ENCODE peak calls at places on chromosome 1, in seven cellular contexts. N, V, W, D, G, A and Q are unnamed samples.

GRCh38 chr1:88683516-88683847 is 591 bp upstream of the PKN2 start:
- DNase-seq in D (peak; percentile 54), G (peak; percentile 31), W (no peak), V (no peak), N (no peak), A (no peak), Q (peak; percentile 32)

GRCh38 chr1:201748331-201748730 is 80.6 kb upstream of the IPO9 start:
- DNase-seq in N (peak; percentile 87), A (peak; percentile 95), D (no peak), G (peak; percentile 97), W (peak; percentile 92), V (peak; percentile 38), Q (peak; percentile 94)

GRCh38 chr1:47478090-47478489 is 40.2 kb downstream of the FOXD2 start:
- DNase-seq in G (no peak), D (peak; percentile 66), W (no peak), N (no peak), V (no peak), A (no peak), Q (peak; percentile 6)

GRCh38 chr1:204975568-204976235 is 67.3 kb upstream of the CNTN2 start:
- DNase-seq in A (no peak), V (no peak), G (peak; percentile 32), W (peak; percentile 58), D (peak; percentile 57), N (peak; percentile 61), Q (peak; percentile 32)

GRCh38 chr1:209132736-209133467 is 450.6 kb upstream of the CAMK1G start:
- DNase-seq in A (no peak), D (no peak), G (no peak), W (no peak), V (no peak), N (no peak), Q (no peak)

GRCh38 chr1:15939181-15940109 is 36.5 kb downstream of the ZBTB17 start:
- DNase-seq in D (no peak), N (no peak), A (no peak), G (peak; percentile 63), V (no peak), W (no peak), Q (peak; percentile 36)

GRCh38 chr1:183077107-183077506 is 53.9 kb downstream of the LAMC1 start:
- DNase-seq in W (peak; percentile 31), V (no peak), N (no peak), G (no peak), A (no peak), D (no peak), Q (no peak)

GRCh38 chr1:194039578-194039977 is 853.2 kb upstream of the B3GALT2 start:
- DNase-seq in V (no peak), G (no peak), N (no peak), A (no peak), W (no peak), D (no peak), Q (no peak)

GRCh38 chr1:32063261-32063681 is 9.5 kb upstream of the TMEM39B start:
- DNase-seq in G (peak; percentile 76), N (peak; percentile 81), A (no peak), W (peak; percentile 78), V (no peak), D (no peak), Q (peak; percentile 74)

GRCh38 chr1:169072945-169073725 is 33.4 kb upstream of the ATP1B1 start:
- DNase-seq in W (no peak), V (no peak), G (no peak), D (no peak), N (no peak), A (no peak), Q (no peak)

GRCh38 chr1:116911166-116911553 is 1.4 kb downstream of the PTGFRN start:
- DNase-seq in A (no peak), N (no peak), W (no peak), D (no peak), V (no peak), G (no peak), Q (no peak)
- H3K4me3 ChIP-seq in A (peak overlapping the region; percentile 67), N (peak overlapping the region; percentile 69), W (peak overlapping the region; percentile 76), D (peak overlapping the region; percentile 65), V (peak overlapping the region; percentile 87), G (no peak overlapping the region), Q (peak overlapping the region; percentile 64)

GRCh38 chr1:155297431-155297830 is 3.8 kb downstream of the PKLR start:
- DNase-seq in N (no peak), A (no peak), W (no peak), D (no peak), V (no peak), G (no peak), Q (no peak)
- TF ChIP-seq CTCF in N (no peak), A (no peak), W (no peak), D (no peak), V (no peak), G (no peak), Q (no peak)

GRCh38 chr1:156839426-156840109 is 19.3 kb downstream of the INSRR start:
- DNase-seq in A (no peak), W (no peak), N (no peak), D (no peak), V (no peak), G (no peak), Q (no peak)

GRCh38 chr1:156840186-156840585 is 18.7 kb downstream of the INSRR start:
- DNase-seq in W (no peak), N (no peak), G (no peak), V (no peak), A (no peak), D (no peak), Q (no peak)

GRCh38 chr1:156836892-156837291 is 20.2 kb upstream of the SH2D2A start:
- DNase-seq in N (no peak), V (no peak), W (no peak), D (no peak), G (no peak), A (no peak), Q (no peak)

GRCh38 chr1:156840880-156841279 is 18.0 kb downstream of the INSRR start:
- DNase-seq in D (no peak), N (no peak), W (no peak), V (no peak), G (no peak), A (no peak), Q (no peak)

DNA sequence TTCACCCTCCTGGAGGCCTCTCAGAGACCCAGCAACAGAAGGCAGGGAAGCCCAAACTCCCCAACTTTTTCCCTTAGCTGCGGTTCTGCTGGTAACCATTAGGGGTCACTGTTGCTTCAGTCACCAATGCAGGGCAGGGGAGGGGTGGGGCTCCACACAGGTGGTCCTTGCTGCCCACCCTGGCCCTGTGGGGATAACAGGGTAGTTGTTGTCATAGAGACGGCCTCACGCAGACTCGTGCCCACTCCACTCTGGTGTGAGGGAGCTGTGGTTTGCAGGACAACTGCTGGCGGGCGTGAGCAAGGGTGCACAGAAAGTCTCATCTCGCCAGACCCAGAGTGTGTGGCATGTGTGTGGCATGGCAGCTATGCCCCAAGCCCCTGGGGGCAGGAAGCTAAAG is 19.9 kb downstream of the INSRR start:
- DNase-seq in D (peak; percentile 50), W (peak; percentile 27), V (no peak), A (no peak), G (no peak), N (peak; percentile 24), Q (no peak)
- H3K4me3 ChIP-seq in D (no peak overlapping the region), W (no peak overlapping the region), V (no peak overlapping the region), A (no peak overlapping the region), G (no peak overlapping the region), N (no peak overlapping the region), Q (no peak overlapping the region)

GRCh38 chr1:203475012-203475981 is at the start of gene PRELP:
- DNase-seq in A (no peak), V (peak; percentile 19), G (peak; percentile 16), N (peak; percentile 60), D (peak; percentile 88), W (no peak), Q (peak; percentile 72)
- TF ChIP-seq CTCF in A (peak; percentile 33), V (peak; percentile 19), G (no peak), N (no peak), D (no peak), W (no peak), Q (peak; percentile 34)

GRCh38 chr1:90834354-90835171 is 117.5 kb upstream of the BARHL2 start:
- DNase-seq in W (no peak), G (no peak), A (no peak), N (no peak), D (no peak), V (no peak), Q (peak; percentile 34)

GRCh38 chr1:90835172-90835660 is 118.1 kb upstream of the BARHL2 start:
- DNase-seq in N (no peak), D (no peak), V (no peak), W (no peak), A (no peak), G (no peak), Q (peak; percentile 4)

GRCh38 chr1:90836345-90836679 is 119.2 kb upstream of the BARHL2 start:
- DNase-seq in D (no peak), V (no peak), G (no peak), W (no peak), A (no peak), N (no peak), Q (no peak)

GRCh38 chr1:90837420-90837819 is 120.3 kb upstream of the BARHL2 start:
- DNase-seq in D (no peak), G (no peak), W (no peak), V (no peak), A (no peak), N (no peak), Q (no peak)

DNA sequence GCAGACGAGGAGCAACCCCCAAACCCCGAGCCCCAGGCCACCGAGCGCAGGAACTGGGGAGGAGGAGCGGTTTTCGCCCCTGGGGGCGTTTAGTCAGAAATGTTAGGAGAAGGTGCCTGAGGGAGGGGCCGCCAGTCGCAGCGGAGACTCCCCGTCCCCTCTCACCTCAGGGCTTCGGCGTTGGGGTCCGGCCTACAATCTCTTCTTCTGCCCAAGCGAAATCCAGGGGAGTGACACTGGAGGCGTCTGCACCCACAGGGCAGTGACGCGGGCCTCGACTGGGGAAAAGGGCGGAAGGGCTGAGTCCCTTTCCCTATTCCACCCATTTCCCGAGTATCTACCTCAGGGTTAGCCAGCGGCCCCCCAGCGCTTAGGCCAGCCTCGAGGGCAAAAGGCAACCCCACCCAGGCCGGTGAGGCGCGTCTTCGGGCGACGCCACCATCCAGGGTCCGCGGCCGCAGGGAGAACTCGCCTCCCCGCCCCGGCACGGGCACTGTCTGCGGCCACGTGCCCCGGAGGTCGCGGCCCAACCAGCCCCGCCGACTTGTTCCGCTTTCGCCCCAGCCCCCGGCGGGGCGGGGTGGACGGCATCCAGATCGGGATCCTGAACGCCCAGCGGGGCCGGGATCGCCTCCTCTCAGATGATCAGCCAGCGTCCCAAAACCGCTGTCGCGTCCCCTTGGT is 118.7 kb upstream of the BARHL2 start:
- DNase-seq in V (no peak), A (no peak), D (no peak), G (no peak), W (no peak), N (no peak), Q (no peak)
- H3K4me3 ChIP-seq in V (no peak overlapping the region), A (no peak overlapping the region), D (peak overlapping the region; percentile 28), G (no peak overlapping the region), W (no peak overlapping the region), N (peak overlapping the region; percentile 25), Q (no peak overlapping the region)